ENCODE peak calls at places on chromosomes 2 and 18, in six cellular contexts. One of them, this sample, is unnamed.
A peak's percentile ranks its signal among the peaks of the same experiment; 100 is the strongest.

GRCh38 chr2:100703213-100703612 is 116.7 kb upstream of the NPAS2 start:
- DNase-seq in SJSA1: no peak
- DNase-seq in hippocampal formation: no peak
- DNase-seq in HEK293T: no peak
- DNase-seq in kidney glomerular epithelial cell: no peak
- DNase-seq in brain microvascular endothelial cell: no peak
- DNase-seq in this sample: no peak

GRCh38 chr18:48616484-48617255 is 77.8 kb downstream of the CTIF start:
- DNase-seq in SJSA1: no peak
- DNase-seq in hippocampal formation: no peak
- DNase-seq in HEK293T: no peak
- DNase-seq in kidney glomerular epithelial cell: no peak
- DNase-seq in brain microvascular endothelial cell: no peak
- DNase-seq in this sample: no peak

GRCh38 chr2:54492335-54492734 is 36.2 kb downstream of the SPTBN1 start:
- DNase-seq in SJSA1: no peak
- DNase-seq in hippocampal formation: no peak
- DNase-seq in HEK293T: no peak
- DNase-seq in kidney glomerular epithelial cell: no peak
- DNase-seq in brain microvascular endothelial cell: no peak
- DNase-seq in this sample: no peak

GRCh38 chr2:230906471-230907230 is 18.4 kb downstream of the GPR55 start:
- DNase-seq in SJSA1: peak; percentile 39
- DNase-seq in hippocampal formation: no peak
- DNase-seq in HEK293T: no peak
- DNase-seq in kidney glomerular epithelial cell: no peak
- DNase-seq in brain microvascular endothelial cell: no peak
- DNase-seq in this sample: no peak

GRCh38 chr2:66494708-66495107 is 59.8 kb downstream of the MEIS1 start:
- DNase-seq in SJSA1: no peak
- DNase-seq in hippocampal formation: no peak
- DNase-seq in HEK293T: no peak
- DNase-seq in kidney glomerular epithelial cell: no peak
- DNase-seq in brain microvascular endothelial cell: no peak
- DNase-seq in this sample: no peak

GRCh38 chr2:231425811-231426703 is 30.5 kb downstream of the B3GNT7 start:
- DNase-seq in SJSA1: peak; percentile 63
- DNase-seq in hippocampal formation: no peak
- DNase-seq in HEK293T: no peak
- DNase-seq in kidney glomerular epithelial cell: no peak
- DNase-seq in brain microvascular endothelial cell: no peak
- DNase-seq in this sample: no peak

GRCh38 chr18:29191263-29191662 is 1014.3 kb upstream of the CDH2 start:
- DNase-seq in SJSA1: no peak
- DNase-seq in hippocampal formation: no peak
- DNase-seq in HEK293T: peak; percentile 28
- DNase-seq in kidney glomerular epithelial cell: no peak
- DNase-seq in brain microvascular endothelial cell: no peak
- DNase-seq in this sample: no peak

GRCh38 chr2:135095591-135095990 is 43.5 kb downstream of the RAB3GAP1 start:
- DNase-seq in SJSA1: no peak
- DNase-seq in hippocampal formation: no peak
- DNase-seq in HEK293T: no peak
- DNase-seq in kidney glomerular epithelial cell: no peak
- DNase-seq in brain microvascular endothelial cell: no peak
- DNase-seq in this sample: no peak

GRCh38 chr2:240198226-240198625 is 57.8 kb upstream of the OTOS start:
- DNase-seq in SJSA1: peak; percentile 19
- DNase-seq in hippocampal formation: no peak
- DNase-seq in HEK293T: no peak
- DNase-seq in kidney glomerular epithelial cell: no peak
- DNase-seq in brain microvascular endothelial cell: no peak
- DNase-seq in this sample: no peak

GRCh38 chr2:67397143-67397986 is at the start of gene ETAA1:
- DNase-seq in SJSA1: peak; percentile 94
- DNase-seq in hippocampal formation: peak; percentile 86
- DNase-seq in HEK293T: peak; percentile 93
- DNase-seq in kidney glomerular epithelial cell: peak; percentile 77
- DNase-seq in brain microvascular endothelial cell: peak; percentile 86
- DNase-seq in this sample: peak; percentile 88

GRCh38 chr2:19648583-19648982 is 253.2 kb downstream of the TTC32 start:
- DNase-seq in SJSA1: no peak
- DNase-seq in hippocampal formation: no peak
- DNase-seq in HEK293T: no peak
- DNase-seq in kidney glomerular epithelial cell: no peak
- DNase-seq in brain microvascular endothelial cell: peak; percentile 71
- DNase-seq in this sample: no peak

GRCh38 chr2:240623531-240624010 is 1.7 kb upstream of the GPR35 start:
- DNase-seq in SJSA1: no peak
- DNase-seq in hippocampal formation: no peak
- DNase-seq in HEK293T: no peak
- DNase-seq in kidney glomerular epithelial cell: no peak
- DNase-seq in brain microvascular endothelial cell: no peak
- DNase-seq in this sample: no peak

GRCh38 chr2:39728941-39729351 is 50.1 kb downstream of the THUMPD2 start:
- DNase-seq in SJSA1: peak; percentile 64
- DNase-seq in hippocampal formation: peak; percentile 13
- DNase-seq in HEK293T: peak; percentile 66
- DNase-seq in kidney glomerular epithelial cell: no peak
- DNase-seq in brain microvascular endothelial cell: peak; percentile 51
- DNase-seq in this sample: no peak

GRCh38 chr2:12903272-12903671 is 186.5 kb downstream of the TRIB2 start:
- DNase-seq in SJSA1: no peak
- DNase-seq in hippocampal formation: no peak
- DNase-seq in HEK293T: no peak
- DNase-seq in kidney glomerular epithelial cell: no peak
- DNase-seq in brain microvascular endothelial cell: no peak
- DNase-seq in this sample: no peak

GRCh38 chr2:63347361-63347760 is 240.9 kb downstream of the WDPCP start:
- DNase-seq in SJSA1: no peak
- DNase-seq in hippocampal formation: no peak
- DNase-seq in HEK293T: no peak
- DNase-seq in kidney glomerular epithelial cell: no peak
- DNase-seq in brain microvascular endothelial cell: no peak
- DNase-seq in this sample: no peak

GRCh38 chr2:166337932-166338331 is 37.8 kb downstream of the SCN9A start:
- DNase-seq in SJSA1: no peak
- DNase-seq in hippocampal formation: no peak
- DNase-seq in HEK293T: no peak
- DNase-seq in kidney glomerular epithelial cell: no peak
- DNase-seq in brain microvascular endothelial cell: no peak
- DNase-seq in this sample: no peak

GRCh38 chr18:75408554-75409506 is 18.7 kb downstream of the SMIM21 start:
- DNase-seq in SJSA1: peak; percentile 91
- DNase-seq in hippocampal formation: no peak
- DNase-seq in HEK293T: no peak
- DNase-seq in kidney glomerular epithelial cell: peak; percentile 89
- DNase-seq in brain microvascular endothelial cell: peak; percentile 97
- DNase-seq in this sample: no peak